ENCODE peak calls at places on chromosomes 3 and 15, in four cellular contexts. B is A549, L is tibial nerve, U is K562. P is an unnamed sample.

GRCh38 chr3:127749361-127749760 is 73.0 kb downstream of the MGLL start:
- DNase-seq in B (no peak), L (no peak), U (no peak), P (no peak)

GRCh38 chr15:69834256-69834655 is 263.5 kb downstream of the TLE3 start:
- DNase-seq in B (no peak), L (no peak), U (no peak), P (no peak)

GRCh38 chr3:59367150-59367549 is 317.3 kb upstream of the CFAP20DC start:
- DNase-seq in B (no peak), L (no peak), U (no peak), P (no peak)

GRCh38 chr3:107884719-107885460 is 205.9 kb downstream of the CD47 start:
- DNase-seq in B (no peak), L (no peak), U (no peak), P (no peak)

GRCh38 chr3:71050521-71051258 is 532.8 kb downstream of the FOXP1 start:
- DNase-seq in B (no peak), L (no peak), U (no peak), P (no peak)

GRCh38 chr15:77507151-77507847 is 86.6 kb downstream of the HMG20A start:
- DNase-seq in B (no peak), L (peak; percentile 40), U (no peak), P (no peak)

GRCh38 chr3:161770532-161771386 is 274.2 kb downstream of the OTOL1 start:
- DNase-seq in B (no peak), L (no peak), U (no peak), P (no peak)

GRCh38 chr15:56758770-56759449 is 25.6 kb upstream of the ZNF280D start:
- DNase-seq in B (no peak), L (no peak), U (no peak), P (no peak)

GRCh38 chr15:39232512-39232911 is 348.4 kb upstream of the THBS1 start:
- DNase-seq in B (peak; percentile 4), L (no peak), U (no peak), P (no peak)

GRCh38 chr15:74725241-74725774 is at the start of gene CYP1A1:
- DNase-seq in B (peak; percentile 44), L (no peak), U (peak; percentile 35), P (peak; percentile 60)

GRCh38 chr15:41241251-41241964 is 10.3 kb downstream of the CHP1 start:
- DNase-seq in B (no peak), L (no peak), U (peak; percentile 20), P (no peak)

GRCh38 chr3:194083253-194084224 is 52.4 kb upstream of the HES1 start:
- DNase-seq in B (no peak), L (no peak), U (peak; percentile 67), P (peak; percentile 58)

GRCh38 chr3:172258616-172259015 is 189.6 kb downstream of the GHSR start:
- DNase-seq in B (no peak), L (no peak), U (no peak), P (no peak)

GRCh38 chr3:57877116-57877515 is 121.0 kb downstream of the SLMAP start:
- DNase-seq in B (no peak), L (no peak), U (no peak), P (no peak)

GRCh38 chr15:46676233-46677206 is 1040.8 kb upstream of the SEMA6D start:
- DNase-seq in B (no peak), L (no peak), U (no peak), P (no peak)

GRCh38 chr3:44825264-44825925 is 36.3 kb upstream of the TMEM42 start:
- DNase-seq in B (no peak), L (no peak), U (no peak), P (no peak)

GRCh38 chr15:43253431-43254403 is 13.0 kb downstream of the TGM5 start:
- DNase-seq in B (no peak), L (no peak), U (no peak), P (peak; percentile 26)

GRCh38 chr15:40909662-40910625 is 15.7 kb downstream of the VPS18 start:
- DNase-seq in B (no peak), L (no peak), U (no peak), P (peak; percentile 77)

GRCh38 chr3:48446425-48447193 is at the start of gene ATRIP:
- DNase-seq in B (peak; percentile 64), L (peak; percentile 79), U (peak; percentile 86), P (peak; percentile 98)

GRCh38 chr3:172177046-172177445 is 137.7 kb downstream of the FNDC3B start:
- DNase-seq in B (no peak), L (peak; percentile 32), U (no peak), P (no peak)

GRCh38 chr3:39146611-39147373 is 6.6 kb downstream of the CSRNP1 start:
- DNase-seq in B (peak; percentile 71), L (peak; percentile 76), U (no peak), P (peak; percentile 86)

GRCh38 chr15:73599934-73600333 is 33.3 kb downstream of the NPTN start:
- DNase-seq in B (peak; percentile 35), L (no peak), U (no peak), P (no peak)

GRCh38 chr15:40175160-40175559 is 14.3 kb downstream of the BUB1B start:
- DNase-seq in B (no peak), L (no peak), U (no peak), P (no peak)

GRCh38 chr15:87576486-87577176 is 679.9 kb downstream of the NTRK3 start:
- DNase-seq in B (no peak), L (no peak), U (no peak), P (no peak)

GRCh38 chr3:135751991-135752390 is 213.5 kb upstream of the PPP2R3A start:
- DNase-seq in B (no peak), L (no peak), U (no peak), P (no peak)

GRCh38 chr3:136818191-136818850 is 605 bp upstream of the SLC35G2 start:
- DNase-seq in B (peak; percentile 71), L (peak; percentile 29), U (peak; percentile 14), P (no peak)

GRCh38 chr3:133410191-133410892 is 10.5 kb downstream of the BFSP2 start:
- DNase-seq in B (no peak), L (no peak), U (no peak), P (no peak)

GRCh38 chr3:10703875-10704274 is 112.2 kb upstream of the SLC6A11 start:
- DNase-seq in B (no peak), L (no peak), U (no peak), P (no peak)

GRCh38 chr3:52480768-52481715 is 14.1 kb upstream of the STAB1 start:
- DNase-seq in B (no peak), L (peak; percentile 50), U (no peak), P (no peak)

GRCh38 chr15:31273258-31273941 is 53.2 kb upstream of the KLF13 start:
- DNase-seq in B (no peak), L (no peak), U (no peak), P (no peak)

GRCh38 chr3:51941447-51941797 is 282 bp downstream of the RRP9 start:
- DNase-seq in B (no peak), L (no peak), U (no peak), P (no peak)

GRCh38 chr3:48997714-48998637 is 7.9 kb downstream of the P4HTM start:
- DNase-seq in B (no peak), L (no peak), U (peak; percentile 20), P (no peak)

GRCh38 chr3:141795719-141796435 is 32.7 kb downstream of the GRK7 start:
- DNase-seq in B (no peak), L (peak; percentile 40), U (no peak), P (peak; percentile 87)

GRCh38 chr3:184727357-184728060 is 15.6 kb upstream of the MAGEF1 start:
- DNase-seq in B (peak; percentile 40), L (peak; percentile 79), U (peak; percentile 72), P (no peak)

GRCh38 chr15:69793783-69794451 is 303.8 kb downstream of the TLE3 start:
- DNase-seq in B (no peak), L (no peak), U (no peak), P (no peak)

GRCh38 chr3:183664913-183665381 is 29.5 kb downstream of the KLHL24 start:
- DNase-seq in B (no peak), L (no peak), U (no peak), P (no peak)

GRCh38 chr15:98725874-98726273 is 77.5 kb downstream of the IGF1R start:
- DNase-seq in B (no peak), L (no peak), U (no peak), P (no peak)

GRCh38 chr15:98729446-98730042 is 81.2 kb downstream of the IGF1R start:
- DNase-seq in B (no peak), L (no peak), U (no peak), P (no peak)

GRCh38 chr15:98728811-98729160 is 80.4 kb downstream of the IGF1R start:
- DNase-seq in B (no peak), L (no peak), U (no peak), P (no peak)

GRCh38 chr15:98728107-98728810 is 79.9 kb downstream of the IGF1R start:
- DNase-seq in B (no peak), L (no peak), U (no peak), P (peak; percentile 57)

GRCh38 chr15:98727115-98728040 is 79.0 kb downstream of the IGF1R start:
- DNase-seq in B (peak; percentile 98), L (peak; percentile 56), U (no peak), P (peak; percentile 92)
- TF ChIP-seq EP300 in B (no peak), L (peak; percentile 38), U (no peak), P (no peak)

GRCh38 chr3:197490659-197491058 is 65.1 kb downstream of the BDH1 start:
- DNase-seq in B (no peak), L (no peak), U (no peak), P (no peak)

GRCh38 chr3:197490098-197490497 is 65.7 kb downstream of the BDH1 start:
- DNase-seq in B (peak; percentile 56), L (no peak), U (no peak), P (no peak)

GRCh38 chr3:197486861-197487260 is 68.9 kb downstream of the BDH1 start:
- DNase-seq in B (no peak), L (no peak), U (no peak), P (no peak)

GRCh38 chr3:197485143-197485542 is 70.6 kb downstream of the BDH1 start:
- DNase-seq in B (no peak), L (no peak), U (no peak), P (no peak)

GRCh38 chr3:197487911-197488391 is 67.8 kb downstream of the BDH1 start:
- DNase-seq in B (peak; percentile 51), L (peak; percentile 57), U (no peak), P (no peak)
- H3K4me1 ChIP-seq in B (peaks cover 47% of the 10 kb centered on the region), L (no peaks in the 10 kb centered on the region), U (no peaks in the 10 kb centered on the region), P (no peaks in the 10 kb centered on the region)

GRCh38 chr15:52076889-52077781 is 35.4 kb downstream of the BCL2L10 start:
- DNase-seq in B (peak; percentile 71), L (no peak), U (no peak), P (no peak)
- TF ChIP-seq POLR2A in B (no peak), L (no peak), U (no peak), P (no peak)

GRCh38 chr3:31974454-31974853 is 6.6 kb downstream of the OSBPL10 start:
- DNase-seq in B (no peak), L (no peak), U (no peak), P (no peak)
- TF ChIP-seq EP300 in B (no peak), L (no peak), U (no peak), P (no peak)

P was measured in upper lobe of left lung.